ENCODE peak calls at places on chromosome 22, in ten cellular contexts. One of them, this sample, is unnamed.

GRCh38 chr22:36303874-36304273 is 50.9 kb downstream of the APOL1 start:
- DNase-seq in body of pancreas: no peak
- DNase-seq in A549: no peak
- DNase-seq in ovary: no peak
- DNase-seq in adrenal gland: no peak
- DNase-seq in breast epithelium: no peak
- DNase-seq in IMR-90: no peak
- DNase-seq in HCT116: no peak
- DNase-seq in uterus: no peak
- DNase-seq in Peyer's patch: no peak
- DNase-seq in this sample: no peak

GRCh38 chr22:41075946-41076345 is 16.4 kb upstream of the EP300 start:
- DNase-seq in body of pancreas: no peak
- DNase-seq in A549: no peak
- DNase-seq in ovary: no peak
- DNase-seq in adrenal gland: no peak
- DNase-seq in breast epithelium: no peak
- DNase-seq in IMR-90: no peak
- DNase-seq in HCT116: no peak
- DNase-seq in uterus: no peak
- DNase-seq in Peyer's patch: no peak
- DNase-seq in this sample: no peak

GRCh38 chr22:36385491-36386350 is 2.0 kb downstream of the MYH9 start:
- DNase-seq in body of pancreas: peak; percentile 94
- DNase-seq in A549: peak; percentile 48
- DNase-seq in ovary: peak; percentile 54
- DNase-seq in adrenal gland: peak; percentile 80
- DNase-seq in breast epithelium: peak; percentile 90
- DNase-seq in IMR-90: no peak
- DNase-seq in HCT116: no peak
- DNase-seq in uterus: peak; percentile 74
- DNase-seq in Peyer's patch: peak; percentile 31
- DNase-seq in this sample: no peak

GRCh38 chr22:43845981-43846380 is 16.3 kb downstream of the SULT4A1 start:
- DNase-seq in body of pancreas: no peak
- DNase-seq in A549: no peak
- DNase-seq in ovary: peak; percentile 3
- DNase-seq in adrenal gland: no peak
- DNase-seq in breast epithelium: no peak
- DNase-seq in IMR-90: no peak
- DNase-seq in HCT116: no peak
- DNase-seq in uterus: no peak
- DNase-seq in Peyer's patch: no peak
- DNase-seq in this sample: no peak

GRCh38 chr22:29810156-29810555 is 27.9 kb downstream of the ASCC2 start:
- DNase-seq in body of pancreas: no peak
- DNase-seq in A549: no peak
- DNase-seq in ovary: no peak
- DNase-seq in adrenal gland: no peak
- DNase-seq in breast epithelium: no peak
- DNase-seq in IMR-90: no peak
- DNase-seq in HCT116: no peak
- DNase-seq in uterus: no peak
- DNase-seq in Peyer's patch: no peak
- DNase-seq in this sample: no peak

GRCh38 chr22:21082248-21082647 is 36.5 kb downstream of the LRRC74B start:
- DNase-seq in body of pancreas: no peak
- DNase-seq in A549: no peak
- DNase-seq in ovary: no peak
- DNase-seq in adrenal gland: no peak
- DNase-seq in breast epithelium: no peak
- DNase-seq in IMR-90: peak; percentile 25
- DNase-seq in HCT116: no peak
- DNase-seq in uterus: no peak
- DNase-seq in Peyer's patch: no peak
- DNase-seq in this sample: no peak

GRCh38 chr22:21826204-21826603 is 41.2 kb downstream of the MAPK1 start:
- DNase-seq in body of pancreas: no peak
- DNase-seq in A549: no peak
- DNase-seq in ovary: no peak
- DNase-seq in adrenal gland: no peak
- DNase-seq in breast epithelium: no peak
- DNase-seq in IMR-90: no peak
- DNase-seq in HCT116: no peak
- DNase-seq in uterus: no peak
- DNase-seq in Peyer's patch: no peak
- DNase-seq in this sample: no peak

GRCh38 chr22:33747576-33748180 is 172.6 kb downstream of the LARGE1 start:
- DNase-seq in body of pancreas: peak; percentile 13
- DNase-seq in A549: peak; percentile 7
- DNase-seq in ovary: peak; percentile 22
- DNase-seq in adrenal gland: peak; percentile 59
- DNase-seq in breast epithelium: no peak
- DNase-seq in IMR-90: no peak
- DNase-seq in HCT116: no peak
- DNase-seq in uterus: no peak
- DNase-seq in Peyer's patch: no peak
- DNase-seq in this sample: no peak

GRCh38 chr22:35611891-35612576 is 5.1 kb downstream of the MB start:
- DNase-seq in body of pancreas: no peak
- DNase-seq in A549: no peak
- DNase-seq in ovary: no peak
- DNase-seq in adrenal gland: peak; percentile 60
- DNase-seq in breast epithelium: peak; percentile 58
- DNase-seq in IMR-90: no peak
- DNase-seq in HCT116: no peak
- DNase-seq in uterus: no peak
- DNase-seq in Peyer's patch: no peak
- DNase-seq in this sample: no peak

GRCh38 chr22:42635531-42635930 is 4.9 kb downstream of the ATP5MGL start:
- DNase-seq in body of pancreas: no peak
- DNase-seq in A549: peak; percentile 71
- DNase-seq in ovary: no peak
- DNase-seq in adrenal gland: peak; percentile 95
- DNase-seq in breast epithelium: no peak
- DNase-seq in IMR-90: peak; percentile 90
- DNase-seq in HCT116: peak; percentile 85
- DNase-seq in uterus: peak; percentile 64
- DNase-seq in Peyer's patch: no peak
- DNase-seq in this sample: no peak

GRCh38 chr22:20882855-20883254 is 24.0 kb downstream of the SNAP29 start:
- DNase-seq in body of pancreas: no peak
- DNase-seq in A549: no peak
- DNase-seq in ovary: no peak
- DNase-seq in adrenal gland: no peak
- DNase-seq in breast epithelium: no peak
- DNase-seq in IMR-90: no peak
- DNase-seq in HCT116: no peak
- DNase-seq in uterus: no peak
- DNase-seq in Peyer's patch: no peak
- DNase-seq in this sample: no peak

GRCh38 chr22:18096823-18097222 is 13.8 kb upstream of the TUBA8 start:
- DNase-seq in body of pancreas: no peak
- DNase-seq in A549: no peak
- DNase-seq in ovary: no peak
- DNase-seq in adrenal gland: no peak
- DNase-seq in breast epithelium: no peak
- DNase-seq in IMR-90: no peak
- DNase-seq in HCT116: no peak
- DNase-seq in uterus: no peak
- DNase-seq in Peyer's patch: no peak
- DNase-seq in this sample: no peak

GRCh38 chr22:43078522-43078921 is 10.7 kb downstream of the TTLL1 start:
- DNase-seq in body of pancreas: no peak
- DNase-seq in A549: no peak
- DNase-seq in ovary: no peak
- DNase-seq in adrenal gland: no peak
- DNase-seq in breast epithelium: no peak
- DNase-seq in IMR-90: no peak
- DNase-seq in HCT116: no peak
- DNase-seq in uterus: no peak
- DNase-seq in Peyer's patch: no peak
- DNase-seq in this sample: no peak

DNA sequence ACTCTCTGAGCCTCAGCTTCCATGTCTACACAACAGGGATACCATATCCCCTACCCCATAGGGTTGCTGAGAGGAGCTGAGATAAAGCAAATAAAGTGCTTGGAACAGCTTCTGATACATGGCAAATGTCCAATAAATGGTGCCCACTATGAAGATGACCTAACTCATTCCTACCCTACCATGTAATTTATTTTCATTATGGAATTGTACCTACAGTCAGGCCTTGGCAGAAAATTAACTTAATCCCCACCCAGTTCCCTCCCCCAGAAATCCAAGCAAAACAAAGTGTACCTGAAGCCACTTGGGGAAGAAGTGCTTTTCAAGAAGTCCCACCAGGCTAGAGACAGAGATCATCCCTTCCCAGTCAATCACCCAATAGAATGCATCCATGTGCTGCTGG is 10.8 kb downstream of the SRRD start:
- DNase-seq in body of pancreas: no peak
- DNase-seq in A549: no peak
- DNase-seq in ovary: no peak
- DNase-seq in adrenal gland: no peak
- DNase-seq in breast epithelium: no peak
- DNase-seq in IMR-90: no peak
- DNase-seq in HCT116: no peak
- DNase-seq in uterus: no peak
- DNase-seq in Peyer's patch: no peak
- DNase-seq in this sample: no peak
- TF ChIP-seq POLR2A in body of pancreas: no peak
- TF ChIP-seq POLR2A in A549: no peak
- TF ChIP-seq POLR2A in ovary: no peak
- TF ChIP-seq POLR2A in adrenal gland: no peak
- TF ChIP-seq POLR2A in breast epithelium: no peak
- TF ChIP-seq POLR2A in IMR-90: no peak
- TF ChIP-seq POLR2A in HCT116: no peak
- TF ChIP-seq POLR2A in uterus: no peak
- TF ChIP-seq POLR2A in Peyer's patch: no peak
- TF ChIP-seq POLR2A in this sample: no peak

DNA sequence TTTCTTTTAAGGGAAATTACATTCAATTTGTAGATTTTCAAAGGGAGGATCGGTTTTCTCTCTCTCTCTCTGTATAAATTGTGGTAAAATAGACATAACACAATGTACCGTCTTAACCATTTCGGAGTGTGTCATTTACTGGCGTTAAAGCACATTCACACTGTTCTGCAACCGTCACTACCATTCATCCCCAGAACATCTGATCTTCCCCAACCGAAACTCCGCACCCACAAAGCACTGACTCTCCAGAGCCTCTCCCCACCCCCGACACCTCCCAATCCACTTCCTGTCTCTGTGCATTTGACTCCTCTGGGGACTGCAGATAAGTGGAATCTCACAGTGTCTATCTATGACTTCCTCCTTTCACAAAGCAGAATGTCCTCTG is 15.9 kb upstream of the GRAMD4 start:
- DNase-seq in body of pancreas: peak; percentile 73
- DNase-seq in A549: no peak
- DNase-seq in ovary: no peak
- DNase-seq in adrenal gland: peak; percentile 57
- DNase-seq in breast epithelium: no peak
- DNase-seq in IMR-90: peak; percentile 12
- DNase-seq in HCT116: no peak
- DNase-seq in uterus: no peak
- DNase-seq in Peyer's patch: no peak
- DNase-seq in this sample: no peak
- TF ChIP-seq POLR2A in body of pancreas: no peak
- TF ChIP-seq POLR2A in A549: no peak
- TF ChIP-seq POLR2A in ovary: no peak
- TF ChIP-seq POLR2A in adrenal gland: no peak
- TF ChIP-seq POLR2A in breast epithelium: no peak
- TF ChIP-seq POLR2A in IMR-90: no peak
- TF ChIP-seq POLR2A in HCT116: no peak
- TF ChIP-seq POLR2A in uterus: no peak
- TF ChIP-seq POLR2A in Peyer's patch: no peak
- TF ChIP-seq POLR2A in this sample: no peak

DNA sequence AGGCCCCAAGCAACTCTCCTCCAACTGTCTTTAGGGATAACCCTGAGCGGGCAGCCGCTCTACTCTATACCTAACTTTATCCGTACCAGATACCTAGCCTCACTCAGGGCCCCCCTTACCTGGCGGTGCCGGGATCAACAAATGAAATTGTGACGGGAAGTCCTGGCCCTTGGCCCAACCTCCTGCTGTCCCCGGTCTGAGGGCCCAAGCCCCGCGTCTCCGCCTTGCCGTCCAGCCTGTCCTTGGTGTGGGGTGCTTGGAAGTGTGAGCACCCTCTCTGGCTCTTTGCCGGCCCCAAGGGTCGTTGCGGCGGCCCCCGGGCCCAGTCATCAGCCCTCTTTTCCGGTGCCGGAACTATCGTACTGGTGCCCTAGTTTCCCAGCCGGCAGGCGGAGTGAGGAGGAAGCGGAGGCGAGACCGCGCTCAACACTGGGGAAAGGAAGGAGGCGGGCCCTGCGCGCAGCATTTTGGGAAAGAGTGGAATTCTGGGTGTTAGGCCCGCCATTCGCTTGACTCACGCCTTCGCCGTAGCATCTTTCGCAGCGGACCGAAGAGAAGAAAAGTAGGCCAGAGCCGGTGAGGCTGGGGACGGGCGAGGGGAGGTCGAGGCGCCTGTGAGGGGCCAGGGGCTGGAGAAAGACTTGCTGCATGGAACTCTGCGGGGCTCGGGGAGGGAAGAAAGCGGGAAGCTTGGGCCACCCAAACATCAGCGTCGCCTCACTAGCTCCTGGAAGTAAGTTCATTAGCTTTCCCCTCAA is at the start of gene SNRPD3:
- DNase-seq in body of pancreas: peak; percentile 94
- DNase-seq in A549: peak; percentile 90
- DNase-seq in ovary: peak; percentile 91
- DNase-seq in adrenal gland: peak; percentile 94
- DNase-seq in breast epithelium: peak; percentile 91
- DNase-seq in IMR-90: peak; percentile 92
- DNase-seq in HCT116: peak; percentile 81
- DNase-seq in uterus: peak; percentile 93
- DNase-seq in Peyer's patch: peak; percentile 90
- DNase-seq in this sample: peak; percentile 47
- TF ChIP-seq POLR2A in body of pancreas: peak; percentile 87
- TF ChIP-seq POLR2A in A549: peak; percentile 70
- TF ChIP-seq POLR2A in ovary: peak; percentile 61
- TF ChIP-seq POLR2A in adrenal gland: peak; percentile 82
- TF ChIP-seq POLR2A in breast epithelium: peak; percentile 13
- TF ChIP-seq POLR2A in IMR-90: peak; percentile 73
- TF ChIP-seq POLR2A in HCT116: peak; percentile 66
- TF ChIP-seq POLR2A in uterus: peak; percentile 63
- TF ChIP-seq POLR2A in Peyer's patch: peak; percentile 67
- TF ChIP-seq POLR2A in this sample: no peak

DNA sequence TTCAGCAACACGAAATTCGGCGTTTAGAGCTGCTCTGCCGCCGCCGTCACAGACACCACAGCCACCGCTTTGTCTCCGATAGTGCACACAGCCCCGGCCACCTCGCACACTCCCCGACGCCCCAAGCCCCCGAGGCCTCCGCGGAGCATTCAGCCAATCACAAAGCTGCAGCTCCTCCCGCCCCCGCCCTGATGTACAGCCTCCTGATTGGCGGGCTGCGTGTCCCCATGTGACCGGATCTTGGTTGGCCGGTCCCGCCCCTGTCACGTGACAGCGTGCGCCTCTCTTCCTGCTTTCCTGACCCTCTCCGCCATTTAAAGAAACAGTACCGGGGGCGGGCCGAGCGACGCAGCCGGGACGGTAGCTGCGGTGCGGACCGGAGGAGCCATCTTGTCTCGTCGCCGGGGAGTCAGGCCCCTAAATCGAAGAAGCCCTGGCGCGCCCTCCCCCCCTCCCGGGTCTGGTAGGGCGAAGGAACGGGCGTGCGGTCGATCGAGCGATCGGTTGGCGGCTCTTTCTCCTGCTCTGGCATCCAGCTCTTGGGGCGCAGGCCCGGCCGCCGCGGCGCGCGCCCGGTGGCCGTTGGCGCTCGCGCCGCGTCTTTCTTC is at the start of gene TUG1:
- DNase-seq in body of pancreas: peak; percentile 99
- DNase-seq in A549: peak; percentile 99
- DNase-seq in ovary: peak; percentile 98
- DNase-seq in adrenal gland: peak; percentile 99
- DNase-seq in breast epithelium: peak; percentile 99
- DNase-seq in IMR-90: peak; percentile 98
- DNase-seq in HCT116: peak; percentile 96
- DNase-seq in uterus: peak; percentile 98
- DNase-seq in Peyer's patch: peak; percentile 99
- DNase-seq in this sample: peak; percentile 98
- TF ChIP-seq POLR2A in body of pancreas: peak; percentile 72
- TF ChIP-seq POLR2A in A549: peak; percentile 17
- TF ChIP-seq POLR2A in ovary: peak; percentile 76
- TF ChIP-seq POLR2A in adrenal gland: peak; percentile 91
- TF ChIP-seq POLR2A in breast epithelium: peak; percentile 64
- TF ChIP-seq POLR2A in IMR-90: peak; percentile 88
- TF ChIP-seq POLR2A in HCT116: no peak
- TF ChIP-seq POLR2A in uterus: peak; percentile 92
- TF ChIP-seq POLR2A in Peyer's patch: peak; percentile 58
- TF ChIP-seq POLR2A in this sample: no peak